ENCODE peak calls at places on chromosome 6, in six cellular contexts. G is left colon; K is NCI-H1048; I is BE2C; Z is stimulated activated CD4-positive, alpha-beta T cell treated with anti-CD3 and anti-CD28 coated beads, Interleukin-12 subunit alpha, Interleukin-12 subunit beta, amount 100 ng/mL, for 48 hours; P is GM04503. T is an unnamed sample.

GRCh38 chr6:74720923-74721322 is 484.9 kb downstream of the COL12A1 start:
- DNase-seq in K (no peak), I (no peak), P (no peak), Z (no peak), G (no peak), T (no peak)

GRCh38 chr6:158628542-158628941 is 16.0 kb downstream of the DYNLT1 start:
- DNase-seq in Z (no peak), P (no peak), K (no peak), G (peak; percentile 21), I (no peak), T (no peak)

GRCh38 chr6:123189805-123190204 is 193.8 kb downstream of the CLVS2 start:
- DNase-seq in G (no peak), I (no peak), K (no peak), P (no peak), Z (no peak), T (no peak)

GRCh38 chr6:125154184-125155135 is 887 bp downstream of the TPD52L1 start:
- DNase-seq in G (peak; percentile 40), Z (no peak), P (no peak), K (no peak), I (peak; percentile 11), T (peak; percentile 18)

GRCh38 chr6:37822851-37823682 is 3.5 kb downstream of the ZFAND3 start:
- DNase-seq in K (no peak), P (no peak), G (peak; percentile 90), Z (peak; percentile 31), I (peak; percentile 69), T (peak; percentile 46)

GRCh38 chr6:62775427-62776022 is 435.7 kb upstream of the FKBP1C start:
- DNase-seq in Z (no peak), K (no peak), P (no peak), G (no peak), I (no peak), T (no peak)

GRCh38 chr6:2608508-2608907 is 142.2 kb downstream of the MYLK4 start:
- DNase-seq in P (no peak), K (no peak), G (no peak), I (no peak), Z (no peak), T (no peak)

GRCh38 chr6:41374618-41375590 is 39.5 kb downstream of the NCR2 start:
- DNase-seq in K (no peak), P (no peak), Z (no peak), I (no peak), G (no peak), T (no peak)

GRCh38 chr6:34512738-34513115 is 43.4 kb downstream of the SPDEF start:
- DNase-seq in K (no peak), I (no peak), Z (no peak), G (no peak), P (no peak), T (no peak)

GRCh38 chr6:19664878-19665715 is 172.1 kb upstream of the ID4 start:
- DNase-seq in P (peak; percentile 15), Z (no peak), K (no peak), I (no peak), G (no peak), T (no peak)

GRCh38 chr6:53309059-53309896 is 39.5 kb downstream of the ELOVL5 start:
- DNase-seq in P (no peak), Z (no peak), G (peak; percentile 34), I (peak; percentile 32), K (no peak), T (no peak)

GRCh38 chr6:113458368-113459010 is 398.7 kb upstream of the MARCKS start:
- DNase-seq in Z (no peak), G (no peak), I (no peak), P (no peak), K (no peak), T (no peak)

GRCh38 chr6:21595265-21595950 is 1.9 kb downstream of the SOX4 start:
- DNase-seq in I (peak; percentile 33), Z (no peak), K (no peak), G (peak; percentile 38), P (no peak), T (no peak)

GRCh38 chr6:108156180-108156937 is 9.5 kb upstream of the NR2E1 start:
- DNase-seq in G (no peak), K (no peak), Z (no peak), I (no peak), P (no peak), T (no peak)

GRCh38 chr6:167962717-167963116 is 34.8 kb upstream of the KIF25 start:
- DNase-seq in Z (no peak), G (no peak), P (no peak), I (no peak), K (no peak), T (no peak)

GRCh38 chr6:7697820-7698623 is 27.9 kb upstream of the BMP6 start:
- DNase-seq in G (no peak), P (peak; percentile 71), K (no peak), I (no peak), Z (no peak), T (no peak)

GRCh38 chr6:40848868-40849524 is 190.0 kb downstream of the UNC5CL start:
- DNase-seq in I (no peak), K (no peak), P (no peak), Z (no peak), G (no peak), T (no peak)

GRCh38 chr6:4776493-4776966 is 326 bp downstream of the CDYL start:
- DNase-seq in K (no peak), P (no peak), G (peak; percentile 37), I (peak; percentile 66), Z (no peak), T (peak; percentile 19)

GRCh38 chr6:127343753-127344659 is 597 bp upstream of the ECHDC1 start:
- DNase-seq in P (no peak), I (no peak), G (no peak), Z (no peak), K (no peak), T (no peak)

GRCh38 chr6:44567406-44567805 is 179.9 kb downstream of the CDC5L start:
- DNase-seq in G (no peak), K (no peak), P (no peak), I (no peak), Z (no peak), T (no peak)

GRCh38 chr6:152942319-152942869 is 40.4 kb downstream of the FBXO5 start:
- DNase-seq in Z (no peak), I (no peak), P (no peak), G (no peak), K (no peak), T (no peak)

GRCh38 chr6:129007819-129008218 is 124.9 kb downstream of the LAMA2 start:
- DNase-seq in G (no peak), P (no peak), K (no peak), I (no peak), Z (no peak), T (no peak)

GRCh38 chr6:34205916-34206315 is 30.8 kb upstream of the HMGA1 start:
- DNase-seq in K (no peak), Z (no peak), P (no peak), G (no peak), I (no peak), T (no peak)

GRCh38 chr6:16511048-16511660 is 250.1 kb downstream of the ATXN1 start:
- DNase-seq in I (no peak), G (no peak), Z (no peak), P (no peak), K (no peak), T (no peak)

GRCh38 chr6:149208071-149208670 is 109.3 kb upstream of the TAB2 start:
- DNase-seq in K (no peak), Z (no peak), G (no peak), P (no peak), I (no peak), T (no peak)

GRCh38 chr6:120844084-120844483 is 490.2 kb downstream of the TBC1D32 start:
- DNase-seq in I (no peak), Z (no peak), G (no peak), P (no peak), K (no peak), T (no peak)

GRCh38 chr6:22153384-22154158 is 143.3 kb downstream of the PRL start:
- DNase-seq in G (no peak), P (no peak), Z (no peak), K (no peak), I (no peak), T (no peak)

GRCh38 chr6:166307082-166307980 is 861 bp downstream of the PRR18 start:
- DNase-seq in K (no peak), G (no peak), Z (no peak), P (no peak), I (peak; percentile 50), T (no peak)

GRCh38 chr6:79467716-79468115 is 69.5 kb downstream of the LCA5 start:
- DNase-seq in I (peak; percentile 18), P (no peak), Z (no peak), K (no peak), G (no peak), T (no peak)

T was measured in activated T-cell treated with anti-CD3 and anti-CD28 coated beads for 48 hours.